ENCODE peak calls at places on chromosome 17, in ten cellular contexts. G, J, T, Z, Y, D, W, F, R and O are unnamed samples.

GRCh38 chr17:49775546-49776260 is 11.8 kb upstream of the FAM117A start:
- DNase-seq in G (no peak), J (no peak), T (no peak), Z (peak), Y (no peak), D (no peak), W (no peak), F (no peak), R (no peak), O (peak)

GRCh38 chr17:16215273-16215964 is at the start of gene NCOR1:
- DNase-seq in G (peak), J (peak), T (peak), Z (peak), Y (peak), D (peak), W (peak), F (peak), R (peak), O (peak)

GRCh38 chr17:65667656-65668055 is 106.2 kb upstream of the AXIN2 start:
- DNase-seq in G (no peak), J (no peak), T (no peak), Z (no peak), Y (no peak), D (no peak), W (no peak), F (no peak), R (no peak), O (no peak)

GRCh38 chr17:44901323-44901965 is 2.2 kb upstream of the EFTUD2 start:
- DNase-seq in G (no peak), J (no peak), T (no peak), Z (no peak), Y (no peak), D (no peak), W (no peak), F (peak), R (no peak), O (peak)

GRCh38 chr17:63986842-63987615 is 11.1 kb upstream of the PRR29 start:
- DNase-seq in G (no peak), J (no peak), T (no peak), Z (no peak), Y (no peak), D (no peak), W (no peak), F (no peak), R (no peak), O (no peak)

GRCh38 chr17:27239046-27239445 is 54.9 kb upstream of the WSB1 start:
- DNase-seq in G (no peak), J (no peak), T (no peak), Z (no peak), Y (no peak), D (no peak), W (no peak), F (no peak), R (no peak), O (no peak)

GRCh38 chr17:17352836-17353624 is 49.9 kb downstream of the NT5M start:
- DNase-seq in G (no peak), J (no peak), T (no peak), Z (no peak), Y (no peak), D (no peak), W (no peak), F (no peak), R (no peak), O (no peak)

GRCh38 chr17:59366773-59367656 is 35.6 kb downstream of the YPEL2 start:
- DNase-seq in G (no peak), J (peak), T (peak), Z (no peak), Y (no peak), D (peak), W (no peak), F (peak), R (no peak), O (peak)

GRCh38 chr17:81432873-81433451 is 37.7 kb downstream of the BAHCC1 start:
- DNase-seq in G (no peak), J (peak), T (no peak), Z (no peak), Y (no peak), D (peak), W (no peak), F (peak), R (no peak), O (no peak)

GRCh38 chr17:78305801-78306200 is 54.1 kb downstream of the SOCS3 start:
- DNase-seq in G (no peak), J (no peak), T (no peak), Z (no peak), Y (no peak), D (no peak), W (no peak), F (no peak), R (no peak), O (no peak)

GRCh38 chr17:48011405-48012150 is 26.0 kb downstream of the COPZ2 start:
- DNase-seq in G (no peak), J (no peak), T (peak), Z (peak), Y (no peak), D (peak), W (peak), F (peak), R (peak), O (peak)

GRCh38 chr17:72239548-72239947 is 118.7 kb downstream of the SOX9 start:
- DNase-seq in G (no peak), J (no peak), T (no peak), Z (no peak), Y (no peak), D (no peak), W (no peak), F (no peak), R (no peak), O (no peak)